ENCODE peak calls at places on chromosomes 16 and 17, in four cellular contexts. L is GM23338, K is PC-3, H is neural progenitor cell. Y is an unnamed sample.

GRCh38 chr16:72202014-72202413 is 30.1 kb upstream of the PMFBP1 start:
- DNase-seq in H (no peak), K (peak), L (no peak), Y (no peak)

GRCh38 chr16:22151599-22151998 is 10.7 kb upstream of the SDR42E2 start:
- DNase-seq in L (no peak), H (no peak), K (no peak), Y (no peak)

GRCh38 chr17:47733414-47734288 is 615 bp downstream of the TBX21 start:
- DNase-seq in L (peak), H (peak), K (no peak), Y (no peak)

GRCh38 chr16:31537362-31537921 is 9.7 kb downstream of the AHSP start:
- DNase-seq in H (peak), K (no peak), L (peak), Y (no peak)

GRCh38 chr17:82644148-82644547 is 4.1 kb downstream of the WDR45B start:
- DNase-seq in L (no peak), H (no peak), K (no peak), Y (no peak)

GRCh38 chr16:12235110-12235509 is 258.6 kb downstream of the SNX29 start:
- DNase-seq in L (no peak), K (no peak), H (no peak), Y (no peak)

GRCh38 chr17:40451420-40451819 is 8.2 kb downstream of the IGFBP4 start:
- DNase-seq in L (no peak), H (no peak), K (no peak), Y (no peak)

GRCh38 chr16:28064706-28065249 is 1.3 kb upstream of the GSG1L start:
- DNase-seq in H (no peak), K (no peak), L (no peak), Y (no peak)

GRCh38 chr16:4273858-4274291 is 1.1 kb upstream of the TFAP4 start:
- DNase-seq in L (peak), H (peak), K (peak), Y (peak)

GRCh38 chr17:27244481-27245223 is 49.3 kb upstream of the WSB1 start:
- DNase-seq in L (peak), H (peak), K (peak), Y (no peak)

GRCh38 chr17:78940708-78941107 is 15.5 kb upstream of the TIMP2 start:
- DNase-seq in K (peak), L (peak), H (peak), Y (no peak)

GRCh38 chr17:5901731-5902660 is 168.2 kb upstream of the WSCD1 start:
- DNase-seq in K (no peak), H (no peak), L (no peak), Y (no peak)

GRCh38 chr17:72976971-72977767 is 115.3 kb downstream of the SLC39A11 start:
- DNase-seq in H (no peak), K (peak), L (no peak), Y (no peak)

GRCh38 chr17:17235212-17236174 is 1.5 kb downstream of the FLCN start:
- DNase-seq in H (no peak), K (peak), L (no peak), Y (no peak)

GRCh38 chr17:35448214-35448898 is at the start of gene SLFN13:
- DNase-seq in K (peak), L (peak), H (peak), Y (peak)

GRCh38 chr16:57883480-57883879 is 81.2 kb upstream of the KIFC3 start:
- DNase-seq in H (no peak), L (no peak), K (no peak), Y (no peak)

GRCh38 chr17:31008374-31009035 is 37.7 kb downstream of the RNF135 start:
- DNase-seq in K (peak), H (peak), L (peak), Y (peak)

GRCh38 chr16:12458591-12459400 is 344.9 kb downstream of the CPPED1 start:
- DNase-seq in K (no peak), L (no peak), H (no peak), Y (peak)

GRCh38 chr17:82963104-82963950 is 116.1 kb upstream of the METRNL start:
- DNase-seq in H (peak), K (peak), L (peak), Y (peak)

GRCh38 chr17:33990943-33991706 is 264.0 kb upstream of the CCL2 start:
- DNase-seq in L (no peak), H (no peak), K (no peak), Y (no peak)

GRCh38 chr17:64200080-64201042 is 62.7 kb downstream of the TEX2 start:
- DNase-seq in H (no peak), K (no peak), L (peak), Y (no peak)

GRCh38 chr17:28956112-28956511 is 4.8 kb upstream of the PHF12 start:
- DNase-seq in K (no peak), L (peak), H (no peak), Y (no peak)

GRCh38 chr16:85637808-85638186 is 24.7 kb downstream of the GSE1 start:
- DNase-seq in H (no peak), L (no peak), K (no peak), Y (no peak)

GRCh38 chr17:50559674-50560184 is 786 bp upstream of the CACNA1G start:
- DNase-seq in K (peak), L (peak), H (peak), Y (no peak)
- TF ChIP-seq EZH2phosphoT487 in K (no peak), L (no peak), H (peak), Y (no peak)

GRCh38 chr16:30437511-30438046 is 7.7 kb upstream of the DCTPP1 start:
- DNase-seq in L (peak), K (peak), H (no peak), Y (no peak)
- TF ChIP-seq CTCF in L (no peak), K (no peak), H (no peak), Y (no peak)

DNA sequence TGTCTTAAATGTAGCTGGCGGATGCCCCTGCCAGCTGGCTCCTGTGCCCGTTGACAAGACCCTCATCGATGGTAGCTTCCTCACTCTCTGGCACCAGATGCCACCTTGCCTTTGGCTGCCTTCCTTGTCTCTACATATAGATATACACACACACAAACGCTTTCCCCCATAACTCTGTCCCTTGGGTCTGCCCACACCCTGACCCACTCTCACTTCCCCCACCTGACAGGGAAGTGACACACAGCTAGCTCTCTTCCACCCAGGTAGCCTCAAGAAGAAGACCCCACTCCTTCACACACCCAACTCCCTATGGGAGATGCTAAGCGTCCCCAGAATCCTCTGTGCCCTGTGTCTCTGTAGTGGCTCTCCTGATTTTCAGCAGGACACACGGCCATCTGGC is 25.6 kb downstream of the JUP start:
- DNase-seq in K (no peak), H (no peak), L (no peak), Y (no peak)
- TF ChIP-seq EZH2phosphoT487 in K (no peak), H (no peak), L (no peak), Y (no peak)

GRCh38 chr17:80660527-80661198 is 116.0 kb downstream of the RPTOR start:
- DNase-seq in H (no peak), K (no peak), L (no peak), Y (no peak)
- TF ChIP-seq CTCF in H (peak), K (no peak), L (peak), Y (no peak)

GRCh38 chr16:1810536-1810935 is 16.1 kb downstream of the HAGH start:
- DNase-seq in L (no peak), K (no peak), H (no peak), Y (no peak)

GRCh38 chr16:1815461-1815860 is 11.2 kb downstream of the HAGH start:
- DNase-seq in K (no peak), H (no peak), L (no peak), Y (no peak)

GRCh38 chr16:1810106-1810505 is 16.5 kb downstream of the HAGH start:
- DNase-seq in K (no peak), H (no peak), L (no peak), Y (no peak)

GRCh38 chr16:1809281-1809801 is 15.8 kb upstream of the IGFALS start:
- DNase-seq in L (peak), H (peak), K (no peak), Y (no peak)

GRCh38 chr16:1812732-1813163 is 13.9 kb downstream of the HAGH start:
- DNase-seq in H (peak), K (peak), L (peak), Y (peak)
- TF ChIP-seq EZH2phosphoT487 in H (no peak), K (no peak), L (no peak), Y (no peak)

DNA sequence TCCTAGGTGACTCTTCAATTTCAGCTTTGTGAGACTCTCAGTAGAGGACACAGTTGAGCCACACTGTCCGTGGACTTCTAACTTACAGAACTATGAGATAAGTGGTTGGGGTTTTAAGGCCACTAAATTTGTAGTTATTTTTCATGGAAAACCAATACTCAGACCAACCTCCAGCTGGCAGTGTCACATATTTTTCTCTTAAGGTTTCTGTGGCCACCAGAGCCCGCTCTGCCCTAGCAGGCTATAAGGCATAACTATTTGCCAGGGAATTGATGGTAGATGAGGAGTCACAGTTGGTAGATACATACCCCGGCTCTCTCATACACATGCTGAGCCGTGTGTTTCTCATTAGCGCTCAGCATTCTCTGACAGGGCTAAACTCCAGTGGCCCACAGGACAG is 336.8 kb upstream of the MON1B start:
- DNase-seq in L (peak), K (peak), H (no peak), Y (peak)
- TF ChIP-seq CTCF in L (peak), K (peak), H (peak), Y (peak)

DNA sequence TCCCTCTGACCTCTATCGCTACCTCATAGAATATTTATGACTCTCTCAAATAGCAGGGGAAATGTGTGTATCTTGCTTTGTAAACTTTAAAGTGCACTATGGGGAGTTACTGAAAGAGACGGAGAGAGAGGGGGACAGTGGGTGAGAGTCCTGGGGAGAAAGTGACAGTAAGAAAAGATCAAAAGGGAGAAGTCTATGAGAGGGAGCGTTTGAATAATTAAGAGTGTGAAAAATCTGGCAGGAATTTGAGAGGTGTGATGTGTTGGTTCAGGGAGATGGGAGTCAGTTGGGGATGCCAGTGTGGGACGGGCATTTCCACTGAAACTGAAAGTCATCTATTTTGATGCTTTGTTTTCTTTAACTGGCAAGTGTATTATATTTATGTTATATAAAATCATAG is 32.6 kb downstream of the USP43 start:
- DNase-seq in L (no peak), H (no peak), K (no peak), Y (no peak)
- TF ChIP-seq EZH2phosphoT487 in L (no peak), H (no peak), K (no peak), Y (no peak)

DNA sequence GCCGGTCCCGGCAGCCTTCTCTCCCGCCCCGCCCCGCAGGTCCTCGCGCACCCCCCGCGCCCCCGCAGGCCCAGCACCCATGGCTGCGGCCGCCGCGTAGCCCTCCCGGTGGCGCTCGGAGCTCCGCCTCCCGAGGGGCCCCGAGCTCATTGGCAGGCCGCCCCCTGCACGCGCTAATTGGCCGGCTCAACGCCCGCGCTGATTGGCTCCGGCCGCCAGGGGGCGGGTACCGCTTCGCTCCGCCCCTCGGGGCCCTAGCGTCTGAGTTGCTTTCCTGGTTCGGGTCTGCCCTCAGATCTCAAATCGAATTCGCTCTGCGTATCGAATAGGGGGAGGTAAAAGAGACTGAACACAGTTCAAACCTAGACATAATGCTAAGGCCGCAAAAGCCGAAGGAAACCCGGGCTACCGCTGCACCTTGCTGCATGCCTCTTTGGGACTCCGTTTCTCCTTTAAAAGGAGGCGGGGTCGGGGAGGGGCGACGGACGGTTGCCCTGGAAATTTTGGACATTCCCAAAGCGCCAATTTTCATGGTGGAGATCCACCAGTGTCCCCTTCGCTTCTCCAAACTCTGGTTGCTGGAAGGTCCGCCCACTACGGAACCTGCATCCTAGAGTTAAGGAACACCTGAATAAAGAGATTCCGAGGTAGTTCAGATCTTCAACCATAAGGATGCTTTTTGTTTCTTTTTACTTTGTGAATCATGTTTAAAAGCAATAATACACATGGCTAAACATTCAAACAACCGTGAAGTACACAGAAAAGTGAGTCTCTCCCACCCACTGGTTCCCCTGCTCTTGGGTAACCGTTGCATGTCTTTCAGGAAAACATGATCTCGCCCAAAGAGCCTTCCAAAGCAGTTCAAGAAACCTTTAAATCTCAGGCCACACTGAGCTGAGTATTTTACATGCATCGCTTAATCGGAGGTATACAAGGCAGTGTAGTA is at the start of gene DEXI:
- DNase-seq in H (peak), K (peak), L (peak), Y (peak)
- TF ChIP-seq CTCF in H (peak), K (no peak), L (no peak), Y (no peak)